ENCODE peak calls at places on chromosomes 7 and 10, in four cellular contexts. S is fibroblast of lung, W is HCT116, T is GM12878. G is an unnamed sample. For H3K36me3 and H3K4me1, the result is how much of the 10 kb centered on the place peaks cover.

GRCh38 chr7:133255461-133255860 is 2.6 kb downstream of the EXOC4 start:
- DNase-seq in W (no peak), T (no peak), S (peak), G (no peak)

GRCh38 chr7:100156331-100157068 is 2.0 kb downstream of the TRAPPC14 start:
- DNase-seq in W (no peak), S (no peak), T (no peak), G (no peak)

GRCh38 chr10:116402858-116403257 is 24.8 kb upstream of the PNLIPRP3 start:
- DNase-seq in S (no peak), W (no peak), T (no peak), G (no peak)

GRCh38 chr10:133456041-133456951 is 2.6 kb downstream of the SCART1 start:
- DNase-seq in S (no peak), W (no peak), T (no peak), G (no peak)

GRCh38 chr7:50069613-50070012 is 23.4 kb downstream of the ZPBP start:
- DNase-seq in S (no peak), W (no peak), T (peak), G (peak)

GRCh38 chr7:152142976-152143665 is 117.6 kb downstream of the GALNT11 start:
- DNase-seq in S (no peak), T (no peak), W (no peak), G (no peak)

GRCh38 chr10:69872326-69872725 is 70.6 kb downstream of the COL13A1 start:
- DNase-seq in T (no peak), S (no peak), W (no peak), G (no peak)

GRCh38 chr10:62076872-62077271 is 175.4 kb downstream of the ARID5B start:
- DNase-seq in T (no peak), S (peak), W (no peak), G (no peak)

GRCh38 chr10:86961481-86962091 is 3.2 kb downstream of the SNCG start:
- DNase-seq in S (no peak), W (no peak), T (no peak), G (no peak)

GRCh38 chr7:94654764-94655561 is 970 bp downstream of the SGCE start:
- DNase-seq in W (no peak), S (peak), T (no peak), G (no peak)

GRCh38 chr10:89147256-89147655 is 59.9 kb downstream of the CH25H start:
- DNase-seq in S (peak), W (no peak), T (no peak), G (no peak)

GRCh38 chr10:113323985-113324384 is 228.9 kb upstream of the HABP2 start:
- DNase-seq in S (no peak), T (no peak), W (no peak), G (no peak)

GRCh38 chr7:13538669-13539068 is 450.8 kb downstream of the ETV1 start:
- DNase-seq in T (no peak), S (no peak), W (no peak), G (no peak)

GRCh38 chr10:83343676-83344075 is 795.6 kb upstream of the GHITM start:
- DNase-seq in S (no peak), W (no peak), T (no peak), G (no peak)

GRCh38 chr7:134823400-134823799 is 44.0 kb downstream of the CALD1 start:
- DNase-seq in W (no peak), T (no peak), S (peak), G (no peak)

GRCh38 chr7:138515001-138515528 is 55.0 kb downstream of the TRIM24 start:
- DNase-seq in S (no peak), T (no peak), W (no peak), G (no peak)

GRCh38 chr7:157679607-157680006 is 342.8 kb downstream of the DNAJB6 start:
- DNase-seq in S (no peak), T (no peak), W (no peak), G (no peak)

GRCh38 chr10:50968386-50969091 is 83.1 kb upstream of the A1CF start:
- DNase-seq in T (no peak), S (no peak), W (no peak), G (no peak)

GRCh38 chr10:87640043-87640442 is 19.6 kb upstream of the PAPSS2 start:
- DNase-seq in S (no peak), W (no peak), T (no peak), G (no peak)

GRCh38 chr10:59851864-59852263 is 54.5 kb downstream of the CCDC6 start:
- DNase-seq in S (no peak), W (no peak), T (no peak), G (no peak)

GRCh38 chr7:2956526-2957368 is 86.9 kb downstream of the CARD11 start:
- DNase-seq in W (peak), S (peak), T (no peak), G (no peak)

GRCh38 chr7:27899601-27900000 is 159.6 kb downstream of the TAX1BP1 start:
- DNase-seq in S (no peak), W (no peak), T (no peak), G (no peak)

GRCh38 chr10:78277734-78278404 is 244.2 kb downstream of the RPS24 start:
- DNase-seq in W (no peak), T (no peak), S (peak), G (no peak)

GRCh38 chr7:21916629-21917028 is 29.1 kb downstream of the CDCA7L start:
- DNase-seq in S (no peak), T (no peak), W (no peak), G (no peak)

GRCh38 chr10:35027567-35027966 is 62.6 kb downstream of the CUL2 start:
- DNase-seq in S (peak), T (no peak), W (no peak), G (no peak)

GRCh38 chr7:102063736-102064135 is 222.9 kb upstream of the SH2B2 start:
- DNase-seq in S (no peak), W (peak), T (no peak), G (peak)

GRCh38 chr10:66058594-66058993 is 867.2 kb upstream of the LRRTM3 start:
- DNase-seq in W (no peak), T (no peak), S (no peak), G (no peak)

GRCh38 chr7:50409856-50410468 is 40.2 kb downstream of the FIGNL1 start:
- DNase-seq in W (no peak), S (no peak), T (peak), G (no peak)

GRCh38 chr10:18157909-18158308 is 17.7 kb downstream of the CACNB2 start:
- DNase-seq in W (no peak), S (peak), T (no peak), G (no peak)

GRCh38 chr7:149821191-149822148 is 16.7 kb upstream of the ZNF862 start:
- DNase-seq in S (no peak), T (no peak), W (no peak), G (peak)

GRCh38 chr7:83326223-83326622 is 163.5 kb upstream of the PCLO start:
- DNase-seq in W (no peak), T (no peak), S (no peak), G (no peak)

GRCh38 chr10:69045441-69046300 is 42.2 kb upstream of the SRGN start:
- DNase-seq in T (peak), W (no peak), S (peak), G (peak)

GRCh38 chr7:116071629-116072028 is 41.1 kb upstream of the TFEC start:
- DNase-seq in W (no peak), T (no peak), S (no peak), G (no peak)

GRCh38 chr7:50312176-50312575 is 7.7 kb downstream of the IKZF1 start:
- DNase-seq in W (no peak), S (no peak), T (no peak), G (no peak)

GRCh38 chr10:126950401-126951105 is 45.3 kb downstream of the DOCK1 start:
- DNase-seq in S (no peak), T (no peak), W (no peak), G (no peak)

GRCh38 chr10:129063212-129063611 is 403.8 kb upstream of the MGMT start:
- DNase-seq in W (no peak), T (no peak), S (no peak), G (no peak)
- TF ChIP-seq CTCF in W (no peak), T (no peak), S (no peak), G (no peak)

DNA sequence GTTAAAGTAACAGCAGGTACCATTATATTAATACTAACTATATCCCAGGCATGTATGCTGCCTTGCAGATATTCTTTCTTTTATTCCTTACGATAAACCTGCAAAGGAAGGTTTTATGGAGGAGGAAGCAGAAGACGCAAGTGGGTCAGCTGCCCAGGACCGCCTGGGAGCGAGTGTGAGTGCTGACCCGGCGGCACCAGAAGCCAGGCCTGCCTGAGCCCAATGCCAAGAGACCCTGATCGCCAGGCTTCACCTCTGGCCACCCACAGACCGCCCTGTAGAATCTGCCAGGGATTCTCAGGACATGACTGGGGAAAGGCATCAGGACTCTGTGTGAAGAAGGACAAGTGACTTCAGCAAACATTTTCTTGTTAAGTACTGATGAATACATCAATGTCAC is 26.3 kb downstream of the PITRM1 start:
- DNase-seq in T (no peak), S (no peak), W (no peak), G (no peak)
- H3K36me3 ChIP-seq in T (under half), S (under half), W (under half), G (half or more)

DNA sequence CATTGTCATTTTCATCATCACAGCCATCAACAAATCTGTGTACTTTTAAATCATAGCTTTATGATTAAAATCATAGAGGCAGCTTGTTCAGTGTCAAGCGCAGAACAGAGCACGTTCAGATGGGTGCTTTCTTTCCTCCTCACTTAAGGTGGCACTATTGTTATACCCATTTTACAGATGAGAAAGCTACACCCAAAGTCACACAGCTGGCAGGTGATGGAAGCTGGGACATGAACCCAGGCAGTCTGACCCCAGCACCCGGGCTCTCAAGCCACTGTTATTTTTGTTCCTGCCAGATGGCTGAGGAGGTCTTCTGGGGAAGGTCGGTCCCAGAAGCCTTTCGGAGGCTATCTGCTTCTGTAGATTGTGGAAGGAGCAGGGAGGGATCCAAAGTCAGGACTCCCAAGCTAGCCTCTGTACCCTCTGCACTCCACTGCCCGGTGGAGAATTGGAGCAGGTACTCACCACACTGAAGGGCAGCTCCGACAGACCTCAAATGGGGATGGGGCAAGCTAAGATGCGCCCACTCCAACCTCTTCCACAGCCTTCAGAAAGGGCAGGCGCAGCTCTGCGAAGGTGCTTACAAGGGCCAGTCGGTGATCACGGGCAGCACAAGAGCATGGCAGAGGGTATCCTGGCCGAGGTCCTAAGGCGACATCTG is 610 bp downstream of the AVPI1 start:
- DNase-seq in W (no peak), S (no peak), T (no peak), G (no peak)
- H3K4me1 ChIP-seq in W (under half), S (under half), T (under half), G (half or more)

GRCh38 chr7:155815332-155816191 is 3.3 kb upstream of the SHH start:
- DNase-seq in S (peak), W (no peak), T (no peak), G (peak)
- TF ChIP-seq CTCF in S (peak), W (peak), T (peak), G (peak)

GRCh38 chr7:16792299-16792698 is 12.5 kb downstream of the AGR2 start:
- DNase-seq in W (no peak), T (no peak), S (no peak), G (no peak)

GRCh38 chr7:16791895-16792294 is 12.9 kb downstream of the AGR2 start:
- DNase-seq in W (no peak), S (peak), T (no peak), G (no peak)

GRCh38 chr7:16791071-16791470 is 13.7 kb downstream of the AGR2 start:
- DNase-seq in S (peak), T (no peak), W (no peak), G (no peak)

GRCh38 chr7:16795624-16796023 is 9.2 kb downstream of the AGR2 start:
- DNase-seq in T (no peak), S (no peak), W (no peak), G (no peak)

DNA sequence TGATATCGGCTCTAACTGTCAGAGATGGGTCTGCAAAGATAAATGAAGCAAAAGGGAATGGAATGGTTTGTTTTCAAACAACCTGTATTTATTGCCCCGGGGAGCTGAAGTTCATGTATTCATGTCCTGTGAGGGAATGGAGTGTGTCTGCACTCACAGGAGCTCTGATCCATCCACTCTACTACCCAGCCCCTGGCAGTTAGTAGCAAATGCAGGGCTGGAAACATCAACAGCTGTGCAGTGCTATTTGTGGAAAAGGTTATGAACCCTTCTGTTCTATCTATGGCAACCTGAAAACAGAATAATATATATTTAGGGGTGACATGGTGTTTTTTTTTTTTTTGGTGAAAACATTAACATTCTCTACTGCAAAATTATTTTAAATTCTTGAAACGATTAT is 9.8 kb downstream of the AGR2 start:
- DNase-seq in W (no peak), S (no peak), T (no peak), G (no peak)
- H3K36me3 ChIP-seq in W (under half), S (under half), T (under half), G (under half)

GRCh38 chr10:119252470-119253151 is 45.2 kb downstream of the GRK5 start:
- DNase-seq in W (no peak), T (no peak), S (no peak), G (no peak)
- H3K4me1 ChIP-seq in W (under half), T (under half), S (half or more), G (half or more)

GRCh38 chr7:87886875-87887274 is 10.6 kb downstream of the DBF4 start:
- DNase-seq in S (peak), T (no peak), W (peak), G (no peak)
- TF ChIP-seq CTCF in S (peak), T (no peak), W (no peak), G (peak)

DNA sequence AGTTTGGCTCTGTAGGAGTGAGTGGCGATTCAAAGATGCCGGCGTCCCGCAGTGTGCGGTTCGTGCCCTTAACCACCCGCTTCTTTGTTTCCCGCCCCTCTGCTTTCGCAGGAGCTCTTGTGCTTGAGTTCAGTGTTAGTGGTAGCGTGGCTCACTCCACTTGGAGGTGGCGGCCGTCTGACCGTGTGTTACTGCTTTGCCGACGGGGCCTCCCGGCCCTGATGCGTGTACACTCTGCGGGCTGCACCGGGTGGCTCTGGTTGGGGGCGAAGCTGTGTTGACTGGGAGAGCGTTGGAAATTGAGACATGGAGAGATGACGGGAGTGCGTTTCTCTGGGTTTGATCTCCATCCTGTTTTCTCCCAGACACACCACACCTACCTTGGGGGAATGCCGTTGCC is 31.4 kb downstream of the SHH start:
- DNase-seq in T (no peak), W (no peak), S (no peak), G (no peak)
- H3K36me3 ChIP-seq in T (under half), W (under half), S (under half), G (half or more)